ENCODE peak calls at places on chromosomes 13 and 19, in six cellular contexts. B is effector memory CD4-positive, alpha-beta T cell; N is fibroblast of lung; G is tibial nerve; F is CD4-positive, CD25-positive, alpha-beta regulatory T cell; O is GM23248. P is an unnamed sample.

GRCh38 chr13:50123862-50124535 is 108.8 kb downstream of the KCNRG start:
- DNase-seq in B (peak), N (peak), G (peak), F (peak), O (peak), P (peak)

GRCh38 chr19:28009696-28010095 is 1203.3 kb downstream of the UQCRFS1 start:
- DNase-seq in B (no peak), N (no peak), G (no peak), F (no peak), O (peak), P (no peak)

GRCh38 chr13:42274386-42275097 is 2.6 kb downstream of the AKAP11 start:
- DNase-seq in B (no peak), N (no peak), G (no peak), F (no peak), O (no peak), P (no peak)

GRCh38 chr13:40386586-40386985 is 279.9 kb downstream of the FOXO1 start:
- DNase-seq in B (no peak), N (no peak), G (no peak), F (no peak), O (no peak), P (no peak)

GRCh38 chr13:42548731-42549554 is 25.0 kb upstream of the TNFSF11 start:
- DNase-seq in B (no peak), N (peak), G (no peak), F (no peak), O (no peak), P (no peak)

GRCh38 chr19:31449379-31449778 is 100.1 kb upstream of the TSHZ3 start:
- DNase-seq in B (no peak), N (no peak), G (no peak), F (no peak), O (no peak), P (no peak)

GRCh38 chr13:113114511-113115362 is 7.9 kb upstream of the F10 start:
- DNase-seq in B (no peak), N (no peak), G (no peak), F (no peak), O (no peak), P (peak)

GRCh38 chr19:29636553-29637325 is 28.5 kb upstream of the PLEKHF1 start:
- DNase-seq in B (no peak), N (no peak), G (no peak), F (no peak), O (peak), P (no peak)

GRCh38 chr13:21033224-21033855 is 28.0 kb downstream of the LATS2 start:
- DNase-seq in B (no peak), N (peak), G (peak), F (no peak), O (peak), P (no peak)

GRCh38 chr19:409006-409514 is at the start of gene C2CD4C:
- DNase-seq in B (no peak), N (no peak), G (no peak), F (no peak), O (peak), P (no peak)

GRCh38 chr19:41666075-41666474 is 22.0 kb downstream of the CEACAM7 start:
- DNase-seq in B (no peak), N (no peak), G (no peak), F (no peak), O (no peak), P (no peak)

GRCh38 chr13:112903071-112903577 is 65.9 kb upstream of the MCF2L start:
- DNase-seq in B (no peak), N (no peak), G (no peak), F (no peak), O (no peak), P (no peak)

GRCh38 chr13:44815507-44816074 is 173.7 kb downstream of the NUFIP1 start:
- DNase-seq in B (no peak), N (peak), G (peak), F (no peak), O (peak), P (no peak)

GRCh38 chr13:95243207-95243606 is 58.0 kb downstream of the ABCC4 start:
- DNase-seq in B (no peak), N (no peak), G (no peak), F (no peak), O (no peak), P (no peak)

GRCh38 chr13:64551755-64552154 is 2678.4 kb downstream of the PCDH9 start:
- DNase-seq in B (no peak), N (peak), G (no peak), F (no peak), O (peak), P (no peak)

GRCh38 chr13:41502676-41503075 is 45.3 kb downstream of the RGCC start:
- DNase-seq in B (no peak), N (no peak), G (no peak), F (peak), O (no peak), P (no peak)

GRCh38 chr13:40597735-40598365 is 68.6 kb downstream of the FOXO1 start:
- DNase-seq in B (no peak), N (no peak), G (no peak), F (no peak), O (no peak), P (no peak)

GRCh38 chr19:33676999-33677665 is 55.4 kb downstream of the CHST8 start:
- DNase-seq in B (no peak), N (no peak), G (no peak), F (no peak), O (no peak), P (peak)

GRCh38 chr19:15471639-15472101 is 7.3 kb upstream of the RASAL3 start:
- DNase-seq in B (no peak), N (no peak), G (no peak), F (no peak), O (no peak), P (no peak)

GRCh38 chr13:75316427-75316826 is 165.5 kb downstream of the TBC1D4 start:
- DNase-seq in B (no peak), N (peak), G (no peak), F (peak), O (peak), P (no peak)

GRCh38 chr19:10230155-10230903 is 802 bp downstream of the S1PR2 start:
- DNase-seq in B (peak), N (peak), G (peak), F (peak), O (peak), P (no peak)

GRCh38 chr13:112252744-112253590 is 123.2 kb upstream of the SPACA7 start:
- DNase-seq in B (no peak), N (no peak), G (no peak), F (no peak), O (no peak), P (no peak)

GRCh38 chr13:44768233-44768632 is 192.1 kb upstream of the TSC22D1 start:
- DNase-seq in B (no peak), N (no peak), G (no peak), F (peak), O (no peak), P (no peak)

GRCh38 chr13:41562083-41562482 is 104.7 kb downstream of the RGCC start:
- DNase-seq in B (no peak), N (peak), G (peak), F (no peak), O (peak), P (no peak)

GRCh38 chr19:37304190-37304883 is 66.6 kb upstream of the ZNF527 start:
- DNase-seq in B (no peak), N (peak), G (no peak), F (no peak), O (no peak), P (no peak)

GRCh38 chr13:43240278-43240677 is 216.9 kb downstream of the DNAJC15 start:
- DNase-seq in B (no peak), N (no peak), G (no peak), F (no peak), O (no peak), P (no peak)

GRCh38 chr19:45020071-45020470 is 18.8 kb upstream of the CLASRP start:
- DNase-seq in B (no peak), N (no peak), G (no peak), F (no peak), O (no peak), P (no peak)

GRCh38 chr19:9115307-9115813 is at the start of gene OR7G1:
- DNase-seq in B (no peak), N (no peak), G (no peak), F (no peak), O (no peak), P (no peak)

GRCh38 chr19:54481326-54481930 is 8.3 kb upstream of the CDC42EP5 start:
- DNase-seq in B (no peak), N (peak), G (no peak), F (peak), O (peak), P (no peak)

GRCh38 chr13:110312669-110313031 is 5.6 kb downstream of the COL4A2 start:
- DNase-seq in B (no peak), N (peak), G (no peak), F (no peak), O (peak), P (peak)

GRCh38 chr13:83088858-83089257 is 793.4 kb downstream of the SLITRK1 start:
- DNase-seq in B (no peak), N (no peak), G (no peak), F (no peak), O (no peak), P (no peak)

GRCh38 chr19:30719189-30719990 is 347.2 kb downstream of the ZNF536 start:
- DNase-seq in B (no peak), N (peak), G (peak), F (peak), O (peak), P (no peak)

GRCh38 chr19:48279747-48280146 is 9.9 kb downstream of the ZNF114 start:
- DNase-seq in B (no peak), N (no peak), G (no peak), F (no peak), O (no peak), P (no peak)

GRCh38 chr19:48287748-48288147 is 17.9 kb downstream of the ZNF114 start:
- DNase-seq in B (no peak), N (no peak), G (no peak), F (no peak), O (no peak), P (no peak)

GRCh38 chr19:48284891-48285290 is 15.0 kb downstream of the ZNF114 start:
- DNase-seq in B (no peak), N (peak), G (no peak), F (no peak), O (no peak), P (no peak)

DNA sequence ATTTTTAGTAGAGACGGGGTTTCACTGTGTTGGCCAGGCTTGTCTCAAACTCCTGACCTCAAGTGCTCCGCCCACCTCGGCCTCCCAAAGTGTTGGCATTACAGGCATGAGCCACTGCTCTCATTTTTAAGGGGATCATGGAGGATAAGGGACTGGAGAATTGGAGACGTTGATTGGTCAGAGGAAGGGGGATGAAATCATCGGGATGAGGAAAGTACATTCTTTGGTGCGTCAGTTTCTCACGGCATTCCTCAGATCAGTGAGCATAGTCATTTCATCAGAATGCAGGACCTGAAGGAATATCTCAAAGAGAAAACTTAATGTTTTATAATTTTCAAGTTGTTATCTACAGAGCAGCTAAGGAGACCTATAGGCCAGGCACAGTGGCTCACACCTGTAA is 14.0 kb downstream of the ZNF114 start:
- DNase-seq in B (no peak), N (peak), G (no peak), F (no peak), O (peak), P (no peak)
- H3K27ac ChIP-seq in B (no peak), N (no peak), G (no peak), F (no peak), O (peak), P (no peak)

GRCh38 chr19:38648789-38649304 is 1.4 kb downstream of the ACTN4 start:
- DNase-seq in B (no peak), N (no peak), G (no peak), F (no peak), O (peak), P (no peak)

GRCh38 chr19:38650180-38650775 is 2.8 kb downstream of the ACTN4 start:
- DNase-seq in B (no peak), N (no peak), G (no peak), F (peak), O (peak), P (no peak)

GRCh38 chr19:38647966-38648788 is 728 bp downstream of the ACTN4 start:
- DNase-seq in B (no peak), N (no peak), G (no peak), F (no peak), O (peak), P (no peak)

GRCh38 chr19:38650911-38651584 is 3.6 kb downstream of the ACTN4 start:
- DNase-seq in B (no peak), N (peak), G (peak), F (no peak), O (peak), P (no peak)

DNA sequence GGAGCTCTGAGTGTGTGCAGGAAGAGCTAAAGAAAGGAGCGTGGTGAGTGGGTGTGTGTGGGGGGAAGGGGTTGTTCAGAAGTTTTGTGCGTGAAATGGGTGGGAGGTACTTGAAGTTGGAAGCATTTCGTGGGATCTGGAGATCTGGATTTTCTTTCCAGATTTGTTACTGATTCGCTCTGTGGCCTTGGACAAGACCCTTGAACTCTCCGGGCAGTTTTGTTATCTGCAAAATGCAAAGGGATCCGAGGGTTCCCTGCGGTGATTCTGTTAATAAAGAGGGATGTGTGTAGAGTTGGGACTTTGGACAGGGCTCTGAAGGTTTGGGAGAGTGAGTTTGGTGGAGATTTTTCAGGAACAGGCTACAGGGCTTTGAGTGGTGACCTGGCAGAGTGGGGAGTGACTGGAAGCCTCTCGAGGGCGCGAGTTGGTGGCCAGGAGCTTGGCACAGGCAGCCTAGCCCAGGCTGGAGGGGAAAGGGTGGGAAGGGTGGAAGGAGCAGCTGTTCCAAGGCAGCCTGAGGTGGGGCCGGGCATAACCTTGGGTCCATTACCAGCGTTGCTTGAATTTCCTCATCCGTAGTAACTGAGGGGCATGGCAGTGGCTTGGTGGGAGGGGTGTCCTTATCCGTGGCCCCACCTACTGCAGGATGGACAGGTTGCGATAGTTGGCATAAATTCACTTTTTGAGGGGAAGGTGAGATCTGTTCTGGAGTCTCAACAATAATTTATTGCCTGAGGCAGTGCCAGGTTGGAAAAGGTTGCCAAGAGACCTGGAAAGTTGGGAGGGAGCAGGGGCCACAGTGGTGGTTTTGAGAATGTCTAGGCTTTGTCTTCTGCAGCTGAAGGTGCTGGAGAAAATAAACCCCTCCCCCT is 2.1 kb downstream of the ACTN4 start:
- DNase-seq in B (no peak), N (no peak), G (no peak), F (no peak), O (peak), P (no peak)
- H3K27ac ChIP-seq in B (no peak), N (peak), G (peak), F (peak), O (peak), P (peak)

GRCh38 chr19:6215701-6216235 is 64.0 kb downstream of the MLLT1 start:
- DNase-seq in B (no peak), N (no peak), G (no peak), F (no peak), O (no peak), P (no peak)

GRCh38 chr19:6218497-6219146 is 61.2 kb downstream of the MLLT1 start:
- DNase-seq in B (peak), N (peak), G (peak), F (peak), O (peak), P (peak)

GRCh38 chr19:6216236-6216995 is 63.4 kb downstream of the MLLT1 start:
- DNase-seq in B (no peak), N (no peak), G (no peak), F (no peak), O (no peak), P (no peak)

GRCh38 chr19:6217752-6218403 is 61.9 kb downstream of the MLLT1 start:
- DNase-seq in B (no peak), N (no peak), G (no peak), F (no peak), O (no peak), P (no peak)

DNA sequence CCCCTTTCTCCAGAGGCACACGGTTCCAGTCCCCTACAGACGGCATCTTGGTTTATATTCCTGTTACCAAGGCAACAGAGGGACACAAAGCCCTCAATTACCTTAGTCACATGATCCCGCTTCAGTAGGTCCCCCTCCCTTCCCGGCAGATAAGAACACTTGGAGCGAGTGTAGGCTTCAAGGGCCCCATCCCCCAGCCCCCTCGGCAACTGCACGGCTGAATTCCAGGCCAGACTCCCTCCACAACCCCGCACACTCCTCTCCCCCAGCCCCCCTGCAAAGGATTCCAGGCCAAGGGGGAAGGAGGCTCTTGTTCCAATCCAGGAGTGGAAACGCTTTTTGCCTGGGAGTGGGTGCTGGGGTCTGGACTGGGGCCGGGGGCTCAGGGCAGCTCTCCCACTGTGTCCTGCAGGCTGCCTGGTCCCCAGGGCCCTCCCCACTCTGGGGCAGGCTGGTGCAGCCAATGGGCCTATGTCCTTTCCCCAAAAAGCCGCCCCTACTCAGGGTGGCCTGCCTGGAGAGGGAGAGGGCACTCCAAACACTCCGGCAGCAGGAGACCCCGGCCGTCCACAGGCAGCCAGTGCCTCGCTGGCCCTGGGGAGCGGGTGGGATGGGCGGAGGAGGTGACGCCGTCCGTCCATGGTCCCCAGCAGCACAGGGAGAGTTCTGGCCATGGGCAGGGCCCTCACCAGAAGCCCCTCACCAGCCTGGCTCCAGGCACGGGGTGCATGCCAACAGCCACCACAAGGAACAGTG is 62.6 kb downstream of the MLLT1 start:
- DNase-seq in B (no peak), N (peak), G (no peak), F (no peak), O (no peak), P (no peak)
- H3K27ac ChIP-seq in B (no peak), N (no peak), G (peak), F (no peak), O (no peak), P (peak)

GRCh38 chr13:96982672-96983071 is 11.6 kb downstream of the OXGR1 start:
- DNase-seq in B (no peak), N (no peak), G (peak), F (no peak), O (peak), P (no peak)

GRCh38 chr13:96988441-96988840 is 5.8 kb downstream of the OXGR1 start:
- DNase-seq in B (no peak), N (no peak), G (no peak), F (no peak), O (no peak), P (no peak)

GRCh38 chr13:96984061-96984508 is 10.2 kb downstream of the OXGR1 start:
- DNase-seq in B (no peak), N (no peak), G (peak), F (peak), O (peak), P (no peak)
- H3K27ac ChIP-seq in B (no peak), N (no peak), G (no peak), F (no peak), O (no peak), P (peak)

DNA sequence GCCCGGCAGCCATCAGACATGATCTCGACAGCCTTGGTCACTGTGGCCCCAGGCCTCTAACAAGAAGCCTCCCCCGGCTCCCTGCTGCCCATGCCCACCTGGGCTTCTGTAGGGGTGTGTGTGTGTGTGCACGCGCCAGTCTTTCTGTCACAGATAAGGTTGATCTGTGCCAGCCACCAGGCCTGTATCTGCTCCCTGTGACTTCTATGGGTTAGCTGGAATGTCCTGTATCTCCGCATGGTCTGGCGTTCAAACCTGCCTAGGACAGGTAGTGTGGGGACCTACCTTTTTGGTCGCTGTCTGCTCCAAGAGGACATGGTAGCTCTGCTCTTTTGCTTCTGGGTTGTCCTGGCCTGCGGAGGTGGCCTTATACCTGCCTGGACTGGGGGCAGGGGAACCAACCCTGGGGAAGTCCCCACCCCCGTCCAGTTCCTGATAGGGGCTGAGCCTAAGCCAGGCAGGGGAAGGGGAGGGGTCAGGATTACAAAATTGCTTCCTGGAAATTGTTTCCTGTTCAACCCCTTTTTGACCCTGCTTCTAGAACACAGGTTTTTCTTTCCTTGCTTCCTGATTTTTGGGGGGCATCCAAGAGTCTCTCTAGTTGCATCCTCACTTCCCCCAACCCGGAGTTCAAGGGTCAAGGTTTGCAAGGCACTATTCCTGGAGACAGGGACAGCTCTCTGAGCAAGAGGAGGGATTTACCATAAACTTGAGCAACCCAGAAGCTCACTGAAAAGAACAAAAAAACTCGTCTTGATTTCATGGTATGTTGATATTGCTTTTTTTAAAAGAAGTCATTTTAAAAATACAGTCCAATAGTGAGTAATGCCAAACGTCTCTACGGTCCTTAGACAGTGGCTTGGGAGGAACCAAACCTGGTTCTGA is at the start of gene LRG1:
- DNase-seq in B (no peak), N (no peak), G (peak), F (peak), O (no peak), P (no peak)
- H3K27ac ChIP-seq in B (no peak), N (no peak), G (no peak), F (no peak), O (no peak), P (no peak)